ENCODE peak calls at places on chromosomes 6 and 20, in nine cellular contexts. One of them, this sample, is unnamed. For H3K4me1, the result is how much of the 10 kb centered on the place peaks cover.

GRCh38 chr6:116229287-116229913 is 24.5 kb downstream of the TSPYL4 start:
- DNase-seq in body of pancreas: peak
- DNase-seq in right atrium auricular region: peak
- DNase-seq in cardiac muscle cell: peak
- DNase-seq in CD8-positive, alpha-beta T cell: no peak
- DNase-seq in tibial artery: peak
- DNase-seq in pancreas: peak
- DNase-seq in ovary: peak
- DNase-seq in thoracic aorta: peak
- DNase-seq in this sample: peak

GRCh38 chr20:63223826-63224207 is 7.9 kb upstream of the YTHDF1 start:
- DNase-seq in body of pancreas: no peak
- DNase-seq in right atrium auricular region: no peak
- DNase-seq in cardiac muscle cell: no peak
- DNase-seq in CD8-positive, alpha-beta T cell: no peak
- DNase-seq in tibial artery: no peak
- DNase-seq in pancreas: no peak
- DNase-seq in ovary: no peak
- DNase-seq in thoracic aorta: no peak
- DNase-seq in this sample: no peak

GRCh38 chr6:123306334-123306733 is 310.3 kb downstream of the CLVS2 start:
- DNase-seq in body of pancreas: no peak
- DNase-seq in right atrium auricular region: no peak
- DNase-seq in cardiac muscle cell: no peak
- DNase-seq in CD8-positive, alpha-beta T cell: no peak
- DNase-seq in tibial artery: no peak
- DNase-seq in pancreas: no peak
- DNase-seq in ovary: no peak
- DNase-seq in thoracic aorta: no peak
- DNase-seq in this sample: no peak

GRCh38 chr20:36541227-36542018 is at the start of gene MYL9:
- DNase-seq in body of pancreas: peak
- DNase-seq in right atrium auricular region: peak
- DNase-seq in cardiac muscle cell: peak
- DNase-seq in CD8-positive, alpha-beta T cell: no peak
- DNase-seq in tibial artery: peak
- DNase-seq in pancreas: peak
- DNase-seq in ovary: peak
- DNase-seq in thoracic aorta: peak
- DNase-seq in this sample: peak

GRCh38 chr6:38179794-38180430 is 360.4 kb downstream of the ZFAND3 start:
- DNase-seq in body of pancreas: peak
- DNase-seq in right atrium auricular region: no peak
- DNase-seq in cardiac muscle cell: no peak
- DNase-seq in CD8-positive, alpha-beta T cell: no peak
- DNase-seq in tibial artery: no peak
- DNase-seq in pancreas: no peak
- DNase-seq in ovary: no peak
- DNase-seq in thoracic aorta: no peak
- DNase-seq in this sample: no peak

GRCh38 chr20:46206025-46206424 is 87.9 kb downstream of the CD40 start:
- DNase-seq in body of pancreas: no peak
- DNase-seq in right atrium auricular region: peak
- DNase-seq in cardiac muscle cell: peak
- DNase-seq in CD8-positive, alpha-beta T cell: no peak
- DNase-seq in tibial artery: peak
- DNase-seq in pancreas: peak
- DNase-seq in ovary: no peak
- DNase-seq in thoracic aorta: no peak
- DNase-seq in this sample: peak

GRCh38 chr6:33126101-33126714 is 50.4 kb downstream of the HLA-DPB1 start:
- DNase-seq in body of pancreas: peak
- DNase-seq in right atrium auricular region: peak
- DNase-seq in cardiac muscle cell: peak
- DNase-seq in CD8-positive, alpha-beta T cell: peak
- DNase-seq in tibial artery: no peak
- DNase-seq in pancreas: peak
- DNase-seq in ovary: peak
- DNase-seq in thoracic aorta: no peak
- DNase-seq in this sample: no peak

GRCh38 chr20:50385733-50386640 is 124.2 kb upstream of the PTPN1 start:
- DNase-seq in body of pancreas: no peak
- DNase-seq in right atrium auricular region: no peak
- DNase-seq in cardiac muscle cell: no peak
- DNase-seq in CD8-positive, alpha-beta T cell: peak
- DNase-seq in tibial artery: no peak
- DNase-seq in pancreas: no peak
- DNase-seq in ovary: no peak
- DNase-seq in thoracic aorta: no peak
- DNase-seq in this sample: no peak

GRCh38 chr6:149951096-149951495 is 9.3 kb downstream of the ULBP2 start:
- DNase-seq in body of pancreas: no peak
- DNase-seq in right atrium auricular region: no peak
- DNase-seq in cardiac muscle cell: no peak
- DNase-seq in CD8-positive, alpha-beta T cell: no peak
- DNase-seq in tibial artery: no peak
- DNase-seq in pancreas: no peak
- DNase-seq in ovary: no peak
- DNase-seq in thoracic aorta: no peak
- DNase-seq in this sample: no peak

GRCh38 chr6:20213271-20213798 is 1.1 kb upstream of the MBOAT1 start:
- DNase-seq in body of pancreas: no peak
- DNase-seq in right atrium auricular region: no peak
- DNase-seq in cardiac muscle cell: no peak
- DNase-seq in CD8-positive, alpha-beta T cell: no peak
- DNase-seq in tibial artery: no peak
- DNase-seq in pancreas: no peak
- DNase-seq in ovary: no peak
- DNase-seq in thoracic aorta: no peak
- DNase-seq in this sample: no peak

GRCh38 chr6:88459224-88459623 is 293.1 kb upstream of the CNR1 start:
- DNase-seq in body of pancreas: no peak
- DNase-seq in right atrium auricular region: no peak
- DNase-seq in cardiac muscle cell: no peak
- DNase-seq in CD8-positive, alpha-beta T cell: no peak
- DNase-seq in tibial artery: no peak
- DNase-seq in pancreas: no peak
- DNase-seq in ovary: no peak
- DNase-seq in thoracic aorta: no peak
- DNase-seq in this sample: no peak

GRCh38 chr6:19024737-19025136 is 637.6 kb downstream of the RNF144B start:
- DNase-seq in body of pancreas: peak
- DNase-seq in right atrium auricular region: no peak
- DNase-seq in cardiac muscle cell: peak
- DNase-seq in CD8-positive, alpha-beta T cell: no peak
- DNase-seq in tibial artery: no peak
- DNase-seq in pancreas: no peak
- DNase-seq in ovary: no peak
- DNase-seq in thoracic aorta: no peak
- DNase-seq in this sample: no peak

GRCh38 chr6:122322824-122323223 is 76.6 kb upstream of the HSF2 start:
- DNase-seq in body of pancreas: no peak
- DNase-seq in right atrium auricular region: no peak
- DNase-seq in cardiac muscle cell: peak
- DNase-seq in CD8-positive, alpha-beta T cell: no peak
- DNase-seq in tibial artery: no peak
- DNase-seq in pancreas: no peak
- DNase-seq in ovary: no peak
- DNase-seq in thoracic aorta: no peak
- DNase-seq in this sample: no peak

GRCh38 chr6:73746776-73747175 is 50.8 kb downstream of the CD109 start:
- DNase-seq in body of pancreas: no peak
- DNase-seq in right atrium auricular region: no peak
- DNase-seq in cardiac muscle cell: peak
- DNase-seq in CD8-positive, alpha-beta T cell: no peak
- DNase-seq in tibial artery: no peak
- DNase-seq in pancreas: no peak
- DNase-seq in ovary: no peak
- DNase-seq in thoracic aorta: no peak
- DNase-seq in this sample: no peak

GRCh38 chr20:10644458-10645204 is 29.2 kb downstream of the JAG1 start:
- DNase-seq in body of pancreas: no peak
- DNase-seq in right atrium auricular region: no peak
- DNase-seq in cardiac muscle cell: no peak
- DNase-seq in CD8-positive, alpha-beta T cell: no peak
- DNase-seq in tibial artery: no peak
- DNase-seq in pancreas: no peak
- DNase-seq in ovary: no peak
- DNase-seq in thoracic aorta: no peak
- DNase-seq in this sample: no peak

GRCh38 chr20:45775411-45775810 is 16.3 kb downstream of the WFDC3 start:
- DNase-seq in body of pancreas: no peak
- DNase-seq in right atrium auricular region: no peak
- DNase-seq in cardiac muscle cell: no peak
- DNase-seq in CD8-positive, alpha-beta T cell: no peak
- DNase-seq in tibial artery: no peak
- DNase-seq in pancreas: no peak
- DNase-seq in ovary: no peak
- DNase-seq in thoracic aorta: no peak
- DNase-seq in this sample: no peak

GRCh38 chr20:21767739-21768223 is 62.3 kb downstream of the PAX1 start:
- DNase-seq in body of pancreas: no peak
- DNase-seq in right atrium auricular region: no peak
- DNase-seq in cardiac muscle cell: no peak
- DNase-seq in CD8-positive, alpha-beta T cell: no peak
- DNase-seq in tibial artery: no peak
- DNase-seq in pancreas: no peak
- DNase-seq in ovary: no peak
- DNase-seq in thoracic aorta: no peak
- DNase-seq in this sample: no peak

GRCh38 chr6:92122746-92123145 is 1296.6 kb downstream of the EPHA7 start:
- DNase-seq in body of pancreas: no peak
- DNase-seq in right atrium auricular region: no peak
- DNase-seq in cardiac muscle cell: peak
- DNase-seq in CD8-positive, alpha-beta T cell: no peak
- DNase-seq in tibial artery: no peak
- DNase-seq in pancreas: no peak
- DNase-seq in ovary: no peak
- DNase-seq in thoracic aorta: no peak
- DNase-seq in this sample: no peak
- TF ChIP-seq CTCF in body of pancreas: no peak
- TF ChIP-seq CTCF in right atrium auricular region: no peak
- TF ChIP-seq CTCF in cardiac muscle cell: no peak
- TF ChIP-seq CTCF in CD8-positive, alpha-beta T cell: no peak
- TF ChIP-seq CTCF in tibial artery: no peak
- TF ChIP-seq CTCF in pancreas: no peak
- TF ChIP-seq CTCF in ovary: no peak
- TF ChIP-seq CTCF in thoracic aorta: peak
- TF ChIP-seq CTCF in this sample: no peak

DNA sequence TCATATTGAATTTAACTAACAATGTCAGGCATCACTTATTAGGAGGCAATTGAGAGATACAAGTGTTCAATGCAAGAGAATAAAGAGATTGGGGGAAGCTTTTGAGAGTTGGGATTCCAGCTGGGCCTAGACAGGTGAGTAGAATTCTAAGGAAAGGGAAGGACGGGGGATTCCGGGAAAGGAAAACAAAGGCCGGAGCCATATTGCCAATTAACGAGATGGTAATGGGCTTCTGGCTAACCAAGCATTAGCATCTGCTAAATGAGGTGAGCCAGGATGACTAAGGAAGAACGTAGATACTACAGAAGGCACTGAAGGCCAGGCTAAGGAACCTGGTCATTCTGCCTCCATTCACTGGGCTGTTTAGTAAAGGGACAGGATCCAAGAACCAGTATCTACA is 10.5 kb downstream of the FYN start:
- DNase-seq in body of pancreas: no peak
- DNase-seq in right atrium auricular region: no peak
- DNase-seq in cardiac muscle cell: no peak
- DNase-seq in CD8-positive, alpha-beta T cell: no peak
- DNase-seq in tibial artery: no peak
- DNase-seq in pancreas: no peak
- DNase-seq in ovary: no peak
- DNase-seq in thoracic aorta: no peak
- DNase-seq in this sample: no peak
- H3K4me1 ChIP-seq in body of pancreas: under half
- H3K4me1 ChIP-seq in right atrium auricular region: under half
- H3K4me1 ChIP-seq in cardiac muscle cell: under half
- H3K4me1 ChIP-seq in CD8-positive, alpha-beta T cell: half or more
- H3K4me1 ChIP-seq in tibial artery: under half
- H3K4me1 ChIP-seq in pancreas: under half
- H3K4me1 ChIP-seq in ovary: under half
- H3K4me1 ChIP-seq in thoracic aorta: under half
- H3K4me1 ChIP-seq in this sample: under half

DNA sequence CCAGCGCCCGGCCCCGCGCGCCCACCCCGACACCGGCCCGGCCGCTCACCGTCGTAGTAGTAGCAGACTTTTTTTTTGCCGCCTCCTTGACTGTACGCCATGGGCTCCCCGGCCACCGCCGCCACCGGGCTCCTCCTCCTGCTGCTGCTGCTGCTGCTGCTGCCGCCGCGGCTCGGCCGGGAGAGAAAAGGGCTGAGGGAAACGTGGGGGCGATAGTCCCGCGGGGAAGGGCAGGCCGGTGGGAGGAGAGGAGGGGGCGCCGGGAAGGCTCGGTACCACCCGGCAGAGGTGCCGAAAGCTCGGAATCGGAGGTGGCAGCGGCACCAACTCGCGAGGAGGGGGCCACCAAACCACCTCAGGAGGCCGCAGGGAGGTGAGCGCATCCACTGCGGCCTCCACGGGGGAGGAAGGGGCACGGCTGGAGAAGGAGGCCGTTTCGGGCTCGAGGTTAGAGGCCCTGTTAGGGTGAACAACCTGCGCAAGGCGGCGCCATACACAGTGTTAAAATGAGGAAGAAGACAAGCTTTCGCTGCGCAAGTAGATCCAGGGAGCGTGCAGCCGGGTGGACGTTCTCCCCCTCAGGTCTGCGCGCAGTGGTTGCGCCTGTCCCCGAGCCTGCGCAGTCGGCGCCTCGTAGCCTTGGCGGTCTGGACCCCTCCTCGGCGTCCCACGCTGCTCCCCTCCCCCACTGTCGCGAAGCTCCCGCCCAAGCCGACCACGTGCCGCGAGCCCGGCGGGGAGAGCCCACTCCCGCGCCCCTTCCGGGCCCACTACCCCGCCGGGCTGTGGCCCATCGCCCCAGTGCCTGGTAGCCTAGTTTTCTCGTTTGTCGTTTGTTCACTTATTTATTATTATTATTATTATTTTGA is at the start of gene HDAC2:
- DNase-seq in body of pancreas: peak
- DNase-seq in right atrium auricular region: peak
- DNase-seq in cardiac muscle cell: peak
- DNase-seq in CD8-positive, alpha-beta T cell: peak
- DNase-seq in tibial artery: peak
- DNase-seq in pancreas: peak
- DNase-seq in ovary: peak
- DNase-seq in thoracic aorta: peak
- DNase-seq in this sample: peak
- TF ChIP-seq CTCF in body of pancreas: no peak
- TF ChIP-seq CTCF in right atrium auricular region: no peak
- TF ChIP-seq CTCF in cardiac muscle cell: no peak
- TF ChIP-seq CTCF in CD8-positive, alpha-beta T cell: no peak
- TF ChIP-seq CTCF in tibial artery: no peak
- TF ChIP-seq CTCF in pancreas: no peak
- TF ChIP-seq CTCF in ovary: no peak
- TF ChIP-seq CTCF in thoracic aorta: no peak
- TF ChIP-seq CTCF in this sample: no peak

DNA sequence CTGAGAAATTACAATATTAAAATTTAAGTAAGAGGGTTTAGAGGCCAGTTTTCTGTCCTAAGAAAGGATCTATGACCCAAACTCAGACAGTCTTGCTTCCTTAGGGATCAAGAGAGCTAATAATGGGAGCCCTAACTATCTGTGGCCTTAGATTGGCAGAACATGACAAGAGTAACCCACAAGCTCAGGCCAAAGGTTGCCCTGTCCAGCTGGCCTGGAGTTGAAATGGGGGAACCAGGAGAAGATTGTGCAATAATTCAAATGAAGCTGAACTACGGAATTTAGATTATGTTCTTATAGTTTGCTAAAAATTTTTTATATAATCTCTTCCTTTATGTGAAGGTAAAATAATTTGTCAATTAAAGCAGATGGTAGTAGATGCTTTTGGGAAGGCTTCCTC is 26.4 kb downstream of the LAMA4 start:
- DNase-seq in body of pancreas: no peak
- DNase-seq in right atrium auricular region: no peak
- DNase-seq in cardiac muscle cell: no peak
- DNase-seq in CD8-positive, alpha-beta T cell: no peak
- DNase-seq in tibial artery: no peak
- DNase-seq in pancreas: no peak
- DNase-seq in ovary: no peak
- DNase-seq in thoracic aorta: no peak
- DNase-seq in this sample: no peak
- H3K4me1 ChIP-seq in body of pancreas: under half
- H3K4me1 ChIP-seq in right atrium auricular region: half or more
- H3K4me1 ChIP-seq in cardiac muscle cell: under half
- H3K4me1 ChIP-seq in CD8-positive, alpha-beta T cell: under half
- H3K4me1 ChIP-seq in tibial artery: half or more
- H3K4me1 ChIP-seq in pancreas: under half
- H3K4me1 ChIP-seq in ovary: under half
- H3K4me1 ChIP-seq in thoracic aorta: under half
- H3K4me1 ChIP-seq in this sample: under half

This sample was measured in ascending aorta.